ENCODE peak calls at places on chromosomes 11 and 22, in ten cellular contexts. B is aorta, F is spleen, M is GM23248, L is IMR-90, G is H7, O is OCI-LY7, J is adipocyte, E is body of pancreas, R is dorsolateral prefrontal cortex. X is an unnamed sample.

GRCh38 chr11:13761250-13761649 is 92.8 kb downstream of the FAR1 start:
- DNase-seq in B (no peak), F (no peak), M (peak; percentile 24), L (peak; percentile 22), G (no peak), O (no peak), J (no peak), E (no peak), R (no peak), X (no peak)

GRCh38 chr11:80330302-80330701 is 889.5 kb upstream of the TENM4 start:
- DNase-seq in B (no peak), F (no peak), M (no peak), L (peak; percentile 51), G (no peak), O (no peak), J (no peak), E (no peak), R (no peak), X (peak; percentile 3)

GRCh38 chr11:2393111-2393868 is 7.3 kb upstream of the TSSC4 start:
- DNase-seq in B (no peak), F (no peak), M (no peak), L (no peak), G (no peak), O (peak; percentile 82), J (no peak), E (no peak), R (no peak), X (no peak)

GRCh38 chr11:13216019-13217006 is 61.3 kb upstream of the BMAL1 start:
- DNase-seq in B (peak; percentile 83), F (no peak), M (peak; percentile 99), L (peak; percentile 98), G (peak; percentile 50), O (no peak), J (peak; percentile 93), E (no peak), R (no peak), X (peak; percentile 81)

GRCh38 chr11:88103337-88104206 is 71.7 kb downstream of the RAB38 start:
- DNase-seq in B (no peak), F (no peak), M (peak; percentile 38), L (peak; percentile 58), G (peak; percentile 55), O (peak; percentile 51), J (peak; percentile 21), E (peak; percentile 49), R (no peak), X (peak; percentile 67)

GRCh38 chr11:65482306-65482850 is 16.5 kb upstream of the MALAT1 start:
- DNase-seq in B (peak; percentile 22), F (no peak), M (no peak), L (no peak), G (no peak), O (no peak), J (no peak), E (no peak), R (no peak), X (no peak)

GRCh38 chr22:46036558-46037408 is 59.8 kb upstream of the WNT7B start:
- DNase-seq in B (peak; percentile 54), F (peak; percentile 86), M (peak; percentile 44), L (no peak), G (peak; percentile 86), O (peak; percentile 85), J (no peak), E (peak; percentile 69), R (peak; percentile 25), X (peak; percentile 27)

GRCh38 chr11:113874096-113874919 is 1.1 kb downstream of the USP28 start:
- DNase-seq in B (no peak), F (no peak), M (peak; percentile 51), L (peak; percentile 1), G (peak; percentile 51), O (no peak), J (peak; percentile 51), E (no peak), R (no peak), X (no peak)

GRCh38 chr22:48320671-48321515 is 1506.8 kb downstream of the BRD1 start:
- DNase-seq in B (no peak), F (peak; percentile 55), M (no peak), L (no peak), G (peak; percentile 70), O (no peak), J (no peak), E (no peak), R (no peak), X (no peak)

GRCh38 chr11:96084610-96085348 is 160.9 kb upstream of the MTMR2 start:
- DNase-seq in B (no peak), F (no peak), M (no peak), L (peak; percentile 78), G (no peak), O (no peak), J (no peak), E (no peak), R (no peak), X (no peak)

GRCh38 chr11:113862430-113862829 is 12.9 kb downstream of the USP28 start:
- DNase-seq in B (no peak), F (no peak), M (no peak), L (peak; percentile 71), G (peak; percentile 45), O (no peak), J (peak; percentile 13), E (no peak), R (no peak), X (peak; percentile 22)

GRCh38 chr11:115153135-115153534 is 351.1 kb downstream of the CADM1 start:
- DNase-seq in B (no peak), F (no peak), M (peak; percentile 29), L (peak; percentile 33), G (no peak), O (no peak), J (no peak), E (no peak), R (no peak), X (no peak)

GRCh38 chr22:19103881-19104821 is 18.1 kb downstream of the DGCR2 start:
- DNase-seq in B (no peak), F (no peak), M (peak; percentile 26), L (peak; percentile 79), G (no peak), O (no peak), J (peak; percentile 70), E (peak; percentile 93), R (peak; percentile 43), X (peak; percentile 66)

GRCh38 chr11:74138572-74138971 is 32.2 kb downstream of the C2CD3 start:
- DNase-seq in B (no peak), F (no peak), M (peak; percentile 87), L (peak; percentile 99), G (no peak), O (no peak), J (peak; percentile 91), E (peak; percentile 47), R (peak; percentile 18), X (peak; percentile 92)

GRCh38 chr22:37555029-37555428 is 5.3 kb upstream of the CDC42EP1 start:
- DNase-seq in B (no peak), F (no peak), M (no peak), L (no peak), G (no peak), O (no peak), J (no peak), E (no peak), R (no peak), X (no peak)

GRCh38 chr11:78420255-78420764 is 2.7 kb upstream of the GAB2 start:
- DNase-seq in B (peak; percentile 86), F (peak; percentile 82), M (peak; percentile 85), L (peak; percentile 88), G (peak; percentile 54), O (peak; percentile 35), J (peak; percentile 93), E (peak; percentile 58), R (peak; percentile 95), X (peak; percentile 95)

GRCh38 chr22:24985824-24986214 is 33.3 kb downstream of the KIAA1671 start:
- DNase-seq in B (peak; percentile 72), F (no peak), M (peak; percentile 27), L (peak; percentile 10), G (peak; percentile 13), O (no peak), J (no peak), E (no peak), R (peak; percentile 62), X (peak; percentile 82)
- H3K4me3 ChIP-seq in B (no peak overlapping the region), F (no peak overlapping the region), M (no peak overlapping the region), L (no peak overlapping the region), G (no peak overlapping the region), O (no peak overlapping the region), J (no peak overlapping the region), E (no peak overlapping the region), R (peak overlapping the region; percentile 9), X (no peak overlapping the region)

DNA sequence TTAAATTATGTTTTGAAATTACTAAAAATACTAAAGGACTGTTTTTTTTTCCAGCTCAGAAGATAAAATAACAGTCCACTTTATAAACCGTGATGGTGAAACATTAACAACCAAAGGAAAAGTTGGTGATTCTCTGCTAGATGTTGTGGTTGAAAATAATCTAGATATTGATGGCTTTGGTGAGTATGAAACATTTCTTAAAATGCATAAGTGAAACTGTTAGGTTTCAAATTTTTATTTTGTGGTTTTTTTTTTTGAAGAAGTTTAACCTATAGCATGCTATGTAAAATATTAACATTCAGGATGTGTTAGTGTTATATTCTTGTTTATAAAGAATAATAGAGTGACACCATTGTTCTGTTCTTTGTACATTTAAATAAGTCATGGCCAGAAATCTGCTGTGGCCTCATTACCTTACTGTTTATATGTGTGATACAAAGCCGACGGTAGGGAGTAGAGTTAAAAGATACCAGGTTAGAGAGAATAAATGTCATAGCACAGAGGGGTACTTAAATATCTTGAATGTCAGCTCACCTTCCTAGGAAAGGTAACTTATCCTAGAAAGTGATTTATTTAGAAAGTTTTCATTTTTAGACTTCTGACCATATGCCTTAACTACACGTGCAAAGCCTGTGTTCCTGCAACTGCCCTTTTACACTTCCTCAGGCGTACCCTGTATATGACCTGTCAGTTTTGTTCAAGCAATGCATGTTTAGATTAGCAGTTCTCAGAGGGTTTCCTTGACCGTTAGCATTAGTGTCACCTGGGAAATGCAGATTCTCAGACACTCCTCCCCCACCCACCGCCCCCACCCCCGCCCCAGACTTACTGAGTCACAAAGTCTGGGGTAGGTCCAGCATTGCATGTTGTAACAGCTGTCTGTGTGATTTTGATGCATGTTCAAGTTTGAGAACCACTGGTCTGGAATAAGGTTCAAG is 6.3 kb downstream of the FDX1 start:
- DNase-seq in B (no peak), F (no peak), M (peak; percentile 40), L (peak; percentile 39), G (no peak), O (peak; percentile 19), J (peak; percentile 45), E (peak; percentile 31), R (no peak), X (peak; percentile 28)
- H3K4me3 ChIP-seq in B (no peak overlapping the region), F (no peak overlapping the region), M (no peak overlapping the region), L (no peak overlapping the region), G (no peak overlapping the region), O (no peak overlapping the region), J (no peak overlapping the region), E (no peak overlapping the region), R (no peak overlapping the region), X (no peak overlapping the region)

DNA sequence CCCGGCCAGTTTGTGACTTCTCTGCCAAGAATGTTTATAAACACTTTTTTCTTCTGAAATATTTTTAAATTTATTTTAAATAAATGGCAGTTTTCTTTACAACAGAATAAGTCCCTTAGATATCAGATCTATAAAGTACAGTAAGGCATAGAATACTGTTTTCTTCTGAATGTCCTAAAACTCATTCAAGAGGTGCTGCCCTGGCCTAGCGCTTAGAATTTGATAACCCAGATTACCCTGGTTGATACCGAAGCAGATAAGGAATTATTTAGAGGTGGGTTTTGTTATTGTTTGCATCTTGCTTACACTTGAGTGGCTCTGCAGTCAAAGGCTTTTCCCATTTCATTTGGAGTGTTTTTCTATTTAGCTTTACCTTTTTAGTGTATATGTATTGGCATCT is 1.1 kb downstream of the ACAD8 start:
- DNase-seq in B (no peak), F (no peak), M (no peak), L (no peak), G (no peak), O (no peak), J (no peak), E (no peak), R (no peak), X (no peak)
- H3K4me3 ChIP-seq in B (no peak overlapping the region), F (peak overlapping the region; percentile 90), M (peak overlapping the region; percentile 89), L (peak overlapping the region; percentile 61), G (peak overlapping the region; percentile 87), O (peak overlapping the region; percentile 82), J (peak overlapping the region; percentile 97), E (peak overlapping the region; percentile 86), R (peak overlapping the region; percentile 96), X (peak overlapping the region; percentile 77)

GRCh38 chr11:17350455-17351170 is 987 bp upstream of the NCR3LG1 start:
- DNase-seq in B (no peak), F (no peak), M (peak; percentile 48), L (no peak), G (no peak), O (no peak), J (peak; percentile 9), E (no peak), R (no peak), X (no peak)
- H3K4me3 ChIP-seq in B (no peak overlapping the region), F (no peak overlapping the region), M (no peak overlapping the region), L (no peak overlapping the region), G (no peak overlapping the region), O (no peak overlapping the region), J (no peak overlapping the region), E (no peak overlapping the region), R (peak overlapping the region; percentile 80), X (no peak overlapping the region)